ENCODE peak calls at places on chromosomes 1 and 21, in seven cellular contexts. O is colonic mucosa, V is astrocyte, J is GM12878, N is fibroblast of lung, H is mesendoderm, L is neural progenitor cell. Q is an unnamed sample.

GRCh38 chr1:27906764-27907163 is 28.0 kb upstream of the SMPDL3B start:
- DNase-seq in L (no peak), V (no peak), N (no peak), J (no peak), H (no peak), O (no peak), Q (no peak)

GRCh38 chr21:19049567-19049966 is 646.0 kb upstream of the TMPRSS15 start:
- DNase-seq in V (no peak), O (peak; percentile 22), L (no peak), H (peak; percentile 8), N (no peak), J (no peak), Q (no peak)

GRCh38 chr1:94697839-94698238 is 122.3 kb upstream of the SLC44A3 start:
- DNase-seq in O (no peak), L (no peak), N (no peak), J (no peak), V (no peak), H (no peak), Q (no peak)

GRCh38 chr1:155909894-155910293 is 1.3 kb downstream of the RIT1 start:
- DNase-seq in J (no peak), N (peak; percentile 72), H (peak; percentile 38), L (no peak), V (peak; percentile 48), O (no peak), Q (peak; percentile 60)

GRCh38 chr1:201896951-201897391 is 8.3 kb downstream of the SHISA4 start:
- DNase-seq in H (no peak), L (no peak), O (no peak), N (peak; percentile 77), J (no peak), V (peak; percentile 60), Q (peak; percentile 50)

GRCh38 chr1:37946703-37947360 is at the start of gene INPP5B:
- DNase-seq in L (peak; percentile 89), O (peak; percentile 94), V (peak; percentile 77), J (peak; percentile 60), N (peak; percentile 85), H (peak; percentile 95), Q (peak; percentile 95)

GRCh38 chr1:152543808-152544207 is 22.8 kb downstream of the LCE3E start:
- DNase-seq in H (peak; percentile 14), V (no peak), N (no peak), O (no peak), J (no peak), L (no peak), Q (no peak)

GRCh38 chr1:211066781-211067384 is 67.1 kb downstream of the KCNH1 start:
- DNase-seq in H (peak; percentile 11), J (no peak), N (no peak), V (no peak), L (no peak), O (no peak), Q (no peak)

GRCh38 chr1:194833111-194833510 is 1646.7 kb upstream of the B3GALT2 start:
- DNase-seq in N (no peak), J (no peak), L (no peak), V (no peak), H (no peak), O (no peak), Q (no peak)

GRCh38 chr1:24910751-24911650 is 19.1 kb downstream of the RUNX3 start:
- DNase-seq in O (peak; percentile 47), J (no peak), L (no peak), N (peak; percentile 75), H (peak; percentile 29), V (peak; percentile 73), Q (no peak)

GRCh38 chr1:77994117-77994516 is 10.6 kb upstream of the DNAJB4 start:
- DNase-seq in L (no peak), V (no peak), J (no peak), O (no peak), H (no peak), N (no peak), Q (no peak)

GRCh38 chr1:100009458-100009857 is 39.7 kb downstream of the SLC35A3 start:
- DNase-seq in J (no peak), N (peak; percentile 22), L (no peak), H (peak; percentile 55), O (no peak), V (no peak), Q (peak; percentile 25)

GRCh38 chr1:222713091-222714012 is 988 bp downstream of the BROX start:
- DNase-seq in H (peak; percentile 98), N (peak; percentile 94), O (peak; percentile 96), V (peak; percentile 89), J (peak; percentile 88), L (peak; percentile 98), Q (peak; percentile 98)

GRCh38 chr1:67166196-67166595 is at the start of gene IL23R:
- DNase-seq in V (no peak), H (no peak), O (no peak), L (no peak), J (peak; percentile 86), N (no peak), Q (no peak)

GRCh38 chr1:155307247-155307740 is 1.4 kb upstream of the FDPS start:
- DNase-seq in H (peak; percentile 86), L (peak; percentile 69), V (no peak), O (no peak), N (peak; percentile 38), J (no peak), Q (peak; percentile 40)

GRCh38 chr1:93257889-93258288 is 77.4 kb downstream of the CCDC18 start:
- DNase-seq in H (no peak), N (no peak), L (no peak), J (no peak), V (no peak), O (no peak), Q (no peak)

GRCh38 chr1:218785928-218786327 is 387.8 kb upstream of the LYPLAL1 start:
- DNase-seq in O (peak; percentile 18), L (no peak), H (no peak), N (peak; percentile 75), J (no peak), V (peak; percentile 69), Q (peak; percentile 29)

GRCh38 chr1:48568501-48568900 is 96.5 kb upstream of the SPATA6 start:
- DNase-seq in L (no peak), N (no peak), J (no peak), H (no peak), O (no peak), V (no peak), Q (no peak)

GRCh38 chr1:20883766-20884165 is 96.7 kb upstream of the HP1BP3 start:
- DNase-seq in V (peak; percentile 18), H (peak; percentile 84), L (no peak), J (no peak), O (no peak), N (peak; percentile 34), Q (peak; percentile 36)

GRCh38 chr1:172163479-172164215 is 256.8 kb upstream of the C1orf105 start:
- DNase-seq in L (no peak), V (peak; percentile 66), N (peak; percentile 74), J (no peak), O (no peak), H (no peak), Q (peak; percentile 73)

GRCh38 chr1:170856455-170856854 is 78.9 kb upstream of the MROH9 start:
- DNase-seq in J (no peak), L (no peak), O (no peak), V (peak; percentile 5), N (peak; percentile 32), H (peak; percentile 1), Q (no peak)

DNA sequence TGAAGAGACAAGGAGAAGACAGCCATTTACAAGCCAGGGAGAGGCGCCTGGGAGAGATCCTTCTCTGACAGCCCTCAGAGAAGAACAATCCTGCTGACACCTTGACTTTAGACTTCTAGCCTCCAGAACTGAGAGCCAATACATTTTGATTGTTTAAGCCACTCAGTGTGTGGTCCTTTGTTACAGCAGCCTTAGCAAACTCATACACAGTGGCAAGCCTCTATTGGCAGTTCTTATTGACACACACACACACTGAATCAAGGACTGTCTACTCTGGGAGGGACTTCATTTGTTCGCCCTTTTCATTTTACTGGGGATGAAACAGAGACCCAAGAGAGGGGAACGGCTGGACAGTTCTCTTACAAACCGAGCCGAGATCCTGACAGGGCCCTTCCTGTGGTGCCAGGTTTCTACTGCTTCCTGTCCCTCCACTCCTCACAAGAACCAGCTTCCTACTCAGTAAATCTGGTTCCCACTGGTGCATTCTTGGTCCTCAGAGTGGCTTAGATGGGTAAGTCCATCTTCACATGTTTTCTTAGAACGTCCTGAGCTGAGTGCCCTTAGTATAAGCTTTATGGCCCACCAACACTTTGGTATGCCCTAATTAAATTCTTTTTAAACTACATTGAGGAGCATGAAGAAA is 14.7 kb downstream of the SLAMF1 start:
- DNase-seq in O (no peak), L (no peak), H (no peak), V (no peak), N (no peak), J (no peak), Q (no peak)
- H3K9ac ChIP-seq in O (no peak overlapping the region), L (no peak overlapping the region), H (no peak overlapping the region), V (no peak overlapping the region), N (no peak overlapping the region), J (no peak overlapping the region), Q (no peak overlapping the region)

GRCh38 chr1:32878637-32879041 is 7.7 kb upstream of the HPCA start:
- DNase-seq in L (no peak), O (no peak), V (no peak), H (no peak), N (no peak), J (no peak), Q (no peak)

GRCh38 chr1:32876341-32877210 is 5.9 kb upstream of the FNDC5 start:
- DNase-seq in H (peak; percentile 60), J (no peak), L (peak; percentile 65), O (peak; percentile 68), N (no peak), V (no peak), Q (peak; percentile 64)

GRCh38 chr1:32877211-32878110 is 6.7 kb upstream of the FNDC5 start:
- DNase-seq in H (no peak), J (no peak), O (no peak), L (no peak), N (no peak), V (no peak), Q (no peak)

GRCh38 chr1:32874860-32875793 is 4.4 kb upstream of the FNDC5 start:
- DNase-seq in L (no peak), J (no peak), V (no peak), O (no peak), H (no peak), N (no peak), Q (no peak)

GRCh38 chr1:32878183-32878582 is 7.5 kb upstream of the FNDC5 start:
- DNase-seq in V (no peak), J (no peak), N (peak; percentile 30), L (peak; percentile 44), H (peak; percentile 60), O (no peak), Q (no peak)
- H3K4me1 ChIP-seq in V (no peaks in the 10 kb centered on the region), J (peaks cover 10% of the 10 kb centered on the region), N (no peaks in the 10 kb centered on the region), L (peaks cover 38% of the 10 kb centered on the region), H (peaks cover 5% of the 10 kb centered on the region), O (no peaks in the 10 kb centered on the region), Q (no peaks in the 10 kb centered on the region)

DNA sequence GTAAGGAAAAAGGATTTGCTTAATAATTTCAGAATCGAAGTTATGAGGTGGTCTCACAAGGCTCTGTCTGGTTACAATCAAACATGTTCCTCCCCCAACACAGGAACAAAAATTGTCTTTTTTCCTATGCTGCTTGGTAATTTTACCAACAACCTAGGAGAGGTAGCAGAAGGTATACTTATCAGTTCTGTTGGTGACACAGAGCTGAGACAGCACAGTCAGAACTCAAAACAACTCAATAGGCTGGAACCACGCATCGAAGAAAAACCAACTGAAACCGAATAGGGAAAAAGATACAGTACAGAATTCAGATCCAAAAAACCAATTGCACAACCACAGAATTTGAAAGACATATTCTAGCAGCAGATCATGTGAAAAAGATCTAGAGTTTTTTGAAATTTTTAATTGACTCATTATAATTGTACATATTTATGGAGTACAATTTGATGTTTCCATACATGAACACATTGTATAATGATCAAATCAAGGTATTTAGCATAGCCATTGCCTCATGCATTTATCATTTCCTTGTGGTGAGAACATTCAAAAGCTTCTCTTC is 3.8 kb downstream of the G0S2 start:
- DNase-seq in V (no peak), L (no peak), O (no peak), N (no peak), J (no peak), H (no peak), Q (no peak)
- H3K9ac ChIP-seq in V (no peak overlapping the region), L (no peak overlapping the region), O (no peak overlapping the region), N (no peak overlapping the region), J (no peak overlapping the region), H (no peak overlapping the region), Q (peak overlapping the region; percentile 24)

GRCh38 chr1:160121388-160121787 is 5.8 kb downstream of the ATP1A2 start:
- DNase-seq in V (no peak), N (no peak), J (no peak), L (no peak), H (no peak), O (no peak), Q (no peak)
- H3K4me1 ChIP-seq in V (peaks cover 20% of the 10 kb centered on the region), N (peaks cover 4% of the 10 kb centered on the region), J (no peaks in the 10 kb centered on the region), L (peaks cover 36% of the 10 kb centered on the region), H (peaks cover 10% of the 10 kb centered on the region), O (no peaks in the 10 kb centered on the region), Q (peaks cover 48% of the 10 kb centered on the region)

Q was measured in adipocyte.